ENCODE peak calls at places on chromosomes 11 and 22, in seven cellular contexts. P, W, G, Q, X, Z and O are unnamed samples.

GRCh38 chr11:61696602-61697001 is 16.4 kb downstream of the DAGLA start:
- DNase-seq in P (no peak), W (no peak), G (no peak), Q (no peak), X (no peak), Z (no peak), O (no peak)

GRCh38 chr11:62794201-62794775 is 2.5 kb upstream of the TMEM223 start:
- DNase-seq in P (no peak), W (no peak), G (no peak), Q (no peak), X (no peak), Z (no peak), O (no peak)

GRCh38 chr11:2779981-2780849 is 80.4 kb upstream of the KCNQ1OT1 start:
- DNase-seq in P (no peak), W (no peak), G (no peak), Q (no peak), X (no peak), Z (peak), O (peak)

GRCh38 chr11:19892876-19893275 is 180.2 kb downstream of the NAV2 start:
- DNase-seq in P (no peak), W (no peak), G (no peak), Q (no peak), X (no peak), Z (no peak), O (no peak)

GRCh38 chr11:122524532-122524882 is 131.0 kb upstream of the UBASH3B start:
- DNase-seq in P (peak), W (no peak), G (peak), Q (no peak), X (no peak), Z (no peak), O (no peak)

GRCh38 chr11:64364911-64365310 is 5.9 kb downstream of the RPS6KA4 start:
- DNase-seq in P (no peak), W (no peak), G (no peak), Q (no peak), X (no peak), Z (no peak), O (no peak)

GRCh38 chr11:17171916-17172315 is 35.9 kb downstream of the PIK3C2A start:
- DNase-seq in P (no peak), W (no peak), G (no peak), Q (no peak), X (no peak), Z (no peak), O (no peak)

GRCh38 chr22:29480512-29481264 is 670 bp downstream of the NEFH start:
- DNase-seq in P (peak), W (no peak), G (no peak), Q (peak), X (peak), Z (no peak), O (no peak)

GRCh38 chr11:9210224-9210921 is 54.8 kb downstream of the DENND5A start:
- DNase-seq in P (no peak), W (no peak), G (no peak), Q (no peak), X (no peak), Z (no peak), O (no peak)

GRCh38 chr11:17547051-17547577 is at the start of gene OTOG:
- DNase-seq in P (peak), W (no peak), G (no peak), Q (no peak), X (peak), Z (no peak), O (no peak)

GRCh38 chr11:7208391-7208790 is 43.3 kb upstream of the SYT9 start:
- DNase-seq in P (no peak), W (no peak), G (no peak), Q (no peak), X (no peak), Z (no peak), O (no peak)

GRCh38 chr11:131137046-131137445 is 220.8 kb upstream of the SNX19 start:
- DNase-seq in P (no peak), W (no peak), G (no peak), Q (no peak), X (no peak), Z (no peak), O (no peak)

GRCh38 chr11:11155962-11156815 is 196.9 kb downstream of the CSNK2A3 start:
- DNase-seq in P (peak), W (no peak), G (no peak), Q (peak), X (no peak), Z (no peak), O (no peak)

GRCh38 chr11:57634311-57634710 is 15.4 kb downstream of the YPEL4 start:
- DNase-seq in P (no peak), W (no peak), G (no peak), Q (no peak), X (no peak), Z (no peak), O (no peak)

GRCh38 chr11:9565822-9566560 is 7.5 kb upstream of the WEE1 start:
- DNase-seq in P (peak), W (peak), G (peak), Q (no peak), X (peak), Z (no peak), O (no peak)

GRCh38 chr22:24117942-24118341 is 63.3 kb upstream of the SUSD2 start:
- DNase-seq in P (no peak), W (no peak), G (no peak), Q (no peak), X (no peak), Z (no peak), O (no peak)

GRCh38 chr11:109275931-109276330 is 146.1 kb upstream of the C11orf87 start:
- DNase-seq in P (no peak), W (no peak), G (no peak), Q (no peak), X (no peak), Z (no peak), O (no peak)

GRCh38 chr11:91981995-91982394 is 242.6 kb upstream of the FAT3 start:
- DNase-seq in P (no peak), W (peak), G (peak), Q (no peak), X (peak), Z (no peak), O (peak)

GRCh38 chr11:129866328-129866727 is 29.1 kb downstream of the NFRKB start:
- DNase-seq in P (peak), W (no peak), G (no peak), Q (no peak), X (peak), Z (no peak), O (no peak)

GRCh38 chr22:42680648-42681047 is 31.5 kb upstream of the CYB5R3 start:
- DNase-seq in P (no peak), W (no peak), G (peak), Q (no peak), X (peak), Z (no peak), O (peak)

GRCh38 chr11:74443071-74443864 is 24.1 kb downstream of the KCNE3 start:
- DNase-seq in P (peak), W (no peak), G (no peak), Q (no peak), X (peak), Z (no peak), O (no peak)

GRCh38 chr11:64385953-64386704 is 27.2 kb downstream of the RPS6KA4 start:
- DNase-seq in P (peak), W (no peak), G (no peak), Q (no peak), X (peak), Z (no peak), O (no peak)

GRCh38 chr11:77154381-77155081 is 26.5 kb downstream of the MYO7A start:
- DNase-seq in P (no peak), W (no peak), G (no peak), Q (no peak), X (no peak), Z (no peak), O (peak)

GRCh38 chr11:78037056-78037455 is 14.0 kb upstream of the KCTD14 start:
- DNase-seq in P (no peak), W (no peak), G (no peak), Q (no peak), X (peak), Z (no peak), O (no peak)

GRCh38 chr11:118901494-118902335 is 18.0 kb downstream of the CXCR5 start:
- DNase-seq in P (no peak), W (no peak), G (no peak), Q (no peak), X (no peak), Z (no peak), O (peak)

GRCh38 chr11:68008381-68009337 is 1.5 kb upstream of the ALDH3B1 start:
- DNase-seq in P (no peak), W (no peak), G (no peak), Q (peak), X (no peak), Z (no peak), O (no peak)

GRCh38 chr11:34149274-34149673 is 43.8 kb downstream of the NAT10 start:
- DNase-seq in P (no peak), W (no peak), G (no peak), Q (no peak), X (no peak), Z (no peak), O (no peak)

GRCh38 chr11:2510626-2511402 is 66.0 kb downstream of the KCNQ1 start:
- DNase-seq in P (no peak), W (no peak), G (no peak), Q (no peak), X (no peak), Z (peak), O (no peak)

GRCh38 chr11:34960277-34960676 is 43.9 kb downstream of the PDHX start:
- DNase-seq in P (no peak), W (peak), G (no peak), Q (no peak), X (no peak), Z (no peak), O (no peak)

GRCh38 chr11:111349191-111349695 is 29.8 kb downstream of the POU2AF1 start:
- DNase-seq in P (no peak), W (no peak), G (no peak), Q (no peak), X (no peak), Z (no peak), O (no peak)

GRCh38 chr22:24474649-24475048 is 20.5 kb upstream of the UPB1 start:
- DNase-seq in P (no peak), W (no peak), G (no peak), Q (no peak), X (no peak), Z (no peak), O (no peak)

GRCh38 chr22:35952576-35952975 is 76.0 kb downstream of the RBFOX2 start:
- DNase-seq in P (no peak), W (no peak), G (no peak), Q (no peak), X (no peak), Z (no peak), O (no peak)

GRCh38 chr11:9017773-9018172 is 14.0 kb upstream of the NRIP3 start:
- DNase-seq in P (no peak), W (peak), G (no peak), Q (no peak), X (no peak), Z (peak), O (peak)

GRCh38 chr22:45552580-45553332 is 50.1 kb downstream of the FBLN1 start:
- DNase-seq in P (no peak), W (peak), G (peak), Q (no peak), X (peak), Z (peak), O (peak)

GRCh38 chr11:58770627-58771457 is 39.1 kb upstream of the GLYAT start:
- DNase-seq in P (no peak), W (no peak), G (peak), Q (no peak), X (peak), Z (no peak), O (no peak)

GRCh38 chr22:49659281-49659923 is 168.3 kb downstream of the BRD1 start:
- DNase-seq in P (no peak), W (no peak), G (no peak), Q (no peak), X (no peak), Z (no peak), O (no peak)

GRCh38 chr22:41504397-41504796 is 35.5 kb downstream of the ACO2 start:
- DNase-seq in P (no peak), W (no peak), G (no peak), Q (no peak), X (no peak), Z (no peak), O (peak)

GRCh38 chr22:41499624-41500280 is 30.8 kb downstream of the ACO2 start:
- DNase-seq in P (no peak), W (no peak), G (no peak), Q (no peak), X (no peak), Z (no peak), O (peak)

GRCh38 chr22:41498322-41498721 is 29.4 kb downstream of the ACO2 start:
- DNase-seq in P (no peak), W (no peak), G (no peak), Q (no peak), X (no peak), Z (no peak), O (peak)

GRCh38 chr22:41500303-41500702 is 31.4 kb downstream of the ACO2 start:
- DNase-seq in P (no peak), W (no peak), G (no peak), Q (no peak), X (no peak), Z (no peak), O (no peak)

DNA sequence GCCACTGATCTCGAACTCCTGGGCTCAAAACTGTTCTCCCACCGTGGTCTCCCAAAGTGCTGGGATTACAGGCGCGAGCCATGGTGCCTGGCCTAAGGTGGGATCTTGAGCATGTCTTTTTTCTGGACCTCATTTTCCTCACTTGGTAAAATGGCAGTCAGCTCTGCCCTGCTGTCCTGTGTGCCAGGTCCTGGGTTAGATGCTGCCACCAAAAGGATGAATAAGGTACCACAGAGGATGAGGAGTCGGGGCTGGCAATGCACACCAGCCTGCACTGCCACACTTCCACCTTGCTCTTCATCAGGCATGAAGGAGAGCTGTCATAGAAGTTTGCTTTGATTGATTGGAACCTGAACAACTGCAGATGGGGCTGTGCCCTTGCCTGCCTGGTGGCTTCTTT is 32.3 kb downstream of the ACO2 start:
- DNase-seq in P (no peak), W (no peak), G (no peak), Q (peak), X (no peak), Z (no peak), O (no peak)
- TF ChIP-seq CTCF in P (peak), W (peak), G (no peak), Q (peak), X (peak), Z (peak), O (peak)

GRCh38 chr11:69862797-69863543 is 43.8 kb upstream of the FGF3 start:
- DNase-seq in P (no peak), W (no peak), G (no peak), Q (no peak), X (peak), Z (no peak), O (no peak)
- TF ChIP-seq CTCF in P (no peak), W (no peak), G (no peak), Q (no peak), X (no peak), Z (no peak), O (no peak)

DNA sequence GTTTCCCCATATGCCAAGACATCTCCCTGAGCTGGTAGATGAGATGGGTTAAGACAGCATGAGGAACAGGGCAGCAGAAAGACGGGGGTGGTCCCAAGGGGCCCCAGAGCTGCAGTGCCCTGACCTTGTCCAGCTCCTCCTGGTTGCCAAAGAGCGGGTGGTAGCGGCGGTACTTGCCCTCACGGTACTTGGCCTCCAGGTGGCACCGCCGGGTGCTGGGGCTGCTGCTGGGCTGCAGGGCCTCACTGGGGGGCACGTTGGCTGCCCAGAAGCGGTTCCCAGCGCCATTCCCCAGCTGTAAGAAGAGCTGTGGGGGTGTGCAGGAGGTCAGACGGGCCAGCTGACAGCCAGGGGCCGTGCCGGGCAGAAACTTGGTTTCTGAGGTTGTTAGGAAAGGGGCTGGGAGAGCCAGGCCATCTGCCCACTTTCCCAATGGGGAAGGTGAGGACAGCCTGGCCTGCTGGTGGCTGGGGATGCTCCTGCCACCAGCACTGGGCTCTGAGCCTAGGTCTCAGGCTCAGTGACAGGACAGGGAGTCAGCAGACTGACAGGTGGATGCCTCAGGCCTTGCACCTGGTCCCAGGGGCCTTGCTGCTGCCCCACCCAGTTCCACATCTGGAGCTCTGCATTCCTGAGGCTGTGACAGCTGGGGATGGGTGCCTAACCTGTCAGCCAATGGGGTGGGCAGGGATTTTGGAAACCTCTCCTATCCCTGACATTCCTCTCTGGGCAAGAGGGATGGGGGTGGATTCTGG is 30.0 kb upstream of the PDE2A start:
- DNase-seq in P (no peak), W (no peak), G (no peak), Q (no peak), X (no peak), Z (no peak), O (no peak)
- TF ChIP-seq CTCF in P (peak), W (no peak), G (no peak), Q (no peak), X (no peak), Z (no peak), O (no peak)

DNA sequence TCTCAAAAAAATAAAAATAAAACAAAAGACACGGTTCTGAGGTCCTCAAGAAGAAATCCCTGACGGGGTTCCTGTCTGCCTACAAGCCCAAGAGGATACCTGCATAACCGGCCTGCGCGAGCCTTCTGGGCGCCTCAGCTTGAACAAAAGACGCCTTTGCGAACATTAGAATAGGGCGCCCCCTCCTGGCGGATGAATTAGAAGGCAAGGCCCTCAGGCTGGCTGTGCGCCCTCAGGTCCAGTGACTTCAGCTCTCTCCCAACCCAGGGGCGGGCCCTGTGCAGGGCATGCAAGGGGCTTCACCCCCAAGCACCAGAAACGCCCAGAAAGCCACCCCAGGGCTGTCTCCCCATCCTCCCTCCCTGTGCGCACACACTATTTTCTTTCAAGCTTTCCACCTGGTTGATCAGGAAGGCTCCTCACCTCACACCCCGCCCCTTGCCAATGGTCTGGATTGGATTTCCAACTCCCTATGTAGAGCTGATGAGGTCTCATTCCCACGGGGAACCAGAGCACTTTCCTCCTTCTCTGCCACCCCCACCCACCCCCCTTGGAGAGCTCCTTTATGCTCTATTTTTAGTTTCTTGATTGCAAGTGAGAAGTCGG is 273.3 kb downstream of the BUD13 start:
- DNase-seq in P (peak), W (peak), G (peak), Q (peak), X (no peak), Z (no peak), O (peak)
- TF ChIP-seq CTCF in P (peak), W (peak), G (peak), Q (no peak), X (peak), Z (peak), O (peak)

DNA sequence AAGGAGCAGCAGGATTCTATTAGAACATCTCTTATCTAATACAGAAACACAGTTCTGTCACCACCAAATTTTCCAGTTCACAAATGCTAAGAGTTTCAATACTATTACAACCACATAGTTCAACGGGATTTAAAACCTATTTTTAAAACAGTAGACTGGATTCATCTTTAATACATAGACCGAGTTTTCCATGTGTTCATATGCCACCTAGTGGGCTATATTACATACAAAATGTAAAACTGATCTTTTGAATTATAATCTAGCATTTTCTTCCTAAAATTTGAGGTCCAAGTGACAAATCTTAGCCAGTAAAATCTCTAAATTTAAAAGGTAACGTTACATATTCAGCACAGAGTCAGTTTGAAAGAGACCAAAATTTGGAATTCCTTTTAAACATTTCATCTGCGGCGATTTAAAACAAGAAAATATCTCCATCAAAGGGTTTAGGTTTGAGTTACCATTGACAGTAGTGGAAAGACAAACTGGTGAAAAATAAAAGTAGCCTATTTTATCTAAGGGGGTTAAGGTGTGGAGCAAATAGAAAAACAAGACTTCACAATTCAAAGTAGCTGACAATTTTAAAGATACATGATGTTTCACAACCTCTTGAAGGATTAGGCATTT is 269.3 kb upstream of the MPPED2 start:
- DNase-seq in P (peak), W (no peak), G (no peak), Q (no peak), X (no peak), Z (no peak), O (no peak)
- TF ChIP-seq CTCF in P (no peak), W (no peak), G (no peak), Q (no peak), X (peak), Z (peak), O (peak)